ENCODE peak calls at places on chromosomes 11 and 22, in seven cellular contexts. T, K, C, V, O, J and E are unnamed samples.
A peak's percentile ranks its signal among the peaks of the same experiment; 100 is the strongest.

GRCh38 chr11:74018331-74019005 is 9.6 kb upstream of the UCP3 start:
- DNase-seq in T (peak; percentile 87), K (no peak), C (no peak), V (no peak), O (peak; percentile 96), J (no peak), E (peak; percentile 21)

GRCh38 chr22:25930083-25930482 is 188.1 kb downstream of the MYO18B start:
- DNase-seq in T (no peak), K (no peak), C (no peak), V (no peak), O (no peak), J (no peak), E (no peak)

GRCh38 chr22:30434775-30435315 is 9.3 kb downstream of the MTFP1 start:
- DNase-seq in T (no peak), K (no peak), C (no peak), V (no peak), O (no peak), J (no peak), E (no peak)

GRCh38 chr11:47538741-47539575 is 14.0 kb downstream of the CELF1 start:
- DNase-seq in T (no peak), K (no peak), C (no peak), V (no peak), O (no peak), J (no peak), E (no peak)

GRCh38 chr22:40247976-40248375 is 70.3 kb downstream of the TNRC6B start:
- DNase-seq in T (no peak), K (no peak), C (no peak), V (no peak), O (no peak), J (no peak), E (no peak)

GRCh38 chr11:45021692-45022130 is 71.0 kb upstream of the TP53I11 start:
- DNase-seq in T (peak; percentile 16), K (no peak), C (peak; percentile 61), V (peak; percentile 37), O (peak; percentile 53), J (no peak), E (peak; percentile 5)

GRCh38 chr11:73361953-73362776 is 14.0 kb upstream of the RELT start:
- DNase-seq in T (no peak), K (peak; percentile 68), C (peak; percentile 97), V (peak; percentile 92), O (no peak), J (peak; percentile 65), E (peak; percentile 98)

GRCh38 chr22:30284172-30284571 is 5.1 kb downstream of the CASTOR1 start:
- DNase-seq in T (no peak), K (no peak), C (no peak), V (no peak), O (no peak), J (no peak), E (no peak)

GRCh38 chr11:130180491-130180890 is 20.9 kb downstream of the ST14 start:
- DNase-seq in T (peak; percentile 39), K (no peak), C (no peak), V (no peak), O (no peak), J (no peak), E (peak; percentile 24)

GRCh38 chr11:118705111-118705741 is 25.8 kb upstream of the TREH start:
- DNase-seq in T (no peak), K (no peak), C (no peak), V (no peak), O (no peak), J (no peak), E (no peak)

GRCh38 chr11:45087761-45088160 is 58.7 kb upstream of the PRDM11 start:
- DNase-seq in T (no peak), K (no peak), C (no peak), V (no peak), O (no peak), J (no peak), E (peak; percentile 54)

GRCh38 chr11:112016765-112017356 is 8.3 kb upstream of the DLAT start:
- DNase-seq in T (peak; percentile 50), K (peak; percentile 3), C (no peak), V (no peak), O (peak; percentile 19), J (no peak), E (no peak)

GRCh38 chr11:109729761-109730160 is 307.8 kb downstream of the C11orf87 start:
- DNase-seq in T (no peak), K (no peak), C (no peak), V (no peak), O (no peak), J (no peak), E (no peak)

GRCh38 chr22:20069331-20070042 is 10.6 kb upstream of the DGCR8 start:
- DNase-seq in T (no peak), K (no peak), C (no peak), V (no peak), O (no peak), J (no peak), E (no peak)
- H2AK5ac ChIP-seq in T (no peak overlapping the region), K (no peak overlapping the region), C (no peak overlapping the region), V (no peak overlapping the region), O (no peak overlapping the region), J (no peak overlapping the region), E (no peak overlapping the region)

DNA sequence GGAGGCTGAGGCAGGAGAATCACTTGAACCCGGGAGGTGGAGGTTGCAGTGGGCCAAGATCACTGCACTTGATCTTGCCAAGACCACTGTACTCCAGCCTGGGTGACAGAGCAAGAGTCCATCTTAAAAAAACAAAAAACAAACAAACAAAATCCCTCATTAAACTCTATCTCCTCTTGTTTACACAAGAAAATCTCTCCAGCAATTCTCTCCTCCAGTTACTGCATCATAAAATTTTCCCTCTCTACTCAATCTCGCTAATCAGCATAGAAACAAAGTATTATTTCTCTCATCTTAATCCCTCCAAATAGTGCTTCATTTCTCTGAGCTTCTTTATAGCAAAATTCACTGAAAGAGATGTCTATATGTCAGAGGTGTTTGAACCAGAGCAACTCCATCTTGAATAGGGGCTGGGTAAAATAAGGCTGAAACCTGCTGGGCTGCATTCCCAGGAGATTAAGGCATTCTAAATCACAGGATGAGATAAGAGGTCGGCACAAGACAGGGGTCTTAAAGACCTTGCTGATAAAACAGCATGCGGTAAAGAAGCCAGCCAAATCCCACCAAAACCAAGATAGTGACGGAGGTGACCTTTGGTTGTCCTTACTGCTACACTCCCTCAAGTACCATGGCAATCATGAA is 19.8 kb downstream of the MTMR2 start:
- DNase-seq in T (no peak), K (no peak), C (no peak), V (peak; percentile 94), O (no peak), J (no peak), E (no peak)
- H3K23ac ChIP-seq in T (no peak overlapping the region), K (no peak overlapping the region), C (no peak overlapping the region), V (no peak overlapping the region), O (no peak overlapping the region), J (no peak overlapping the region), E (no peak overlapping the region)

DNA sequence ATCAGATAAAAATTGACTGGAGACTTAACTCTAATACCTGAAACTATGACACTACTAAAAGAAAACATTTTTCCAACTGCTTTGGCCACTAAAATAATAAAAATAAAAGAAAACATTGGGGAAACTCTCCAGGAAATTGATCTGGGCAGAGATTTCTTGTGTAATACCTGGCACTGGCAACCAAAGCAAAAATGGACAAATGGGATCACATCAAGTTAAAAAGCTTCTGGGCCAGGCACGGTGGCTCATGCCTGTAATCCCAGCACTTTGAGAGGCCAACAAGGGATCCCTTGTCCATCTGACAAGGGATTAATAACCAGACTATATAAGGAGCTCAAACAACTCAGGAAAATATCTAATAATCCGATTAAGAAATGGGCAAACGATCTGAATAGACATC is 64.6 kb upstream of the RAB1B start:
- DNase-seq in T (no peak), K (no peak), C (no peak), V (no peak), O (no peak), J (no peak), E (no peak)
- H2AK5ac ChIP-seq in T (no peak overlapping the region), K (no peak overlapping the region), C (no peak overlapping the region), V (no peak overlapping the region), O (no peak overlapping the region), J (no peak overlapping the region), E (no peak overlapping the region)

GRCh38 chr22:37658133-37659065 is at the start of gene PDXP:
- DNase-seq in T (peak; percentile 100), K (peak; percentile 99), C (peak; percentile 99), V (peak; percentile 100), O (peak; percentile 100), J (peak; percentile 99), E (peak; percentile 99)

GRCh38 chr22:37659066-37659896 is 758 bp downstream of the PDXP start:
- DNase-seq in T (no peak), K (no peak), C (no peak), V (no peak), O (no peak), J (no peak), E (no peak)

GRCh38 chr22:37661160-37661924 is 2.8 kb downstream of the PDXP start:
- DNase-seq in T (peak; percentile 82), K (no peak), C (no peak), V (peak; percentile 72), O (peak; percentile 95), J (no peak), E (no peak)

GRCh38 chr22:37660709-37661045 is 2.2 kb downstream of the PDXP start:
- DNase-seq in T (no peak), K (no peak), C (no peak), V (no peak), O (no peak), J (no peak), E (no peak)

GRCh38 chr22:37659897-37660708 is 1.6 kb downstream of the PDXP start:
- DNase-seq in T (no peak), K (no peak), C (no peak), V (no peak), O (no peak), J (no peak), E (no peak)
- H3K23ac ChIP-seq in T (peak overlapping the region; percentile 93), K (no peak overlapping the region), C (no peak overlapping the region), V (no peak overlapping the region), O (no peak overlapping the region), J (no peak overlapping the region), E (no peak overlapping the region)

DNA sequence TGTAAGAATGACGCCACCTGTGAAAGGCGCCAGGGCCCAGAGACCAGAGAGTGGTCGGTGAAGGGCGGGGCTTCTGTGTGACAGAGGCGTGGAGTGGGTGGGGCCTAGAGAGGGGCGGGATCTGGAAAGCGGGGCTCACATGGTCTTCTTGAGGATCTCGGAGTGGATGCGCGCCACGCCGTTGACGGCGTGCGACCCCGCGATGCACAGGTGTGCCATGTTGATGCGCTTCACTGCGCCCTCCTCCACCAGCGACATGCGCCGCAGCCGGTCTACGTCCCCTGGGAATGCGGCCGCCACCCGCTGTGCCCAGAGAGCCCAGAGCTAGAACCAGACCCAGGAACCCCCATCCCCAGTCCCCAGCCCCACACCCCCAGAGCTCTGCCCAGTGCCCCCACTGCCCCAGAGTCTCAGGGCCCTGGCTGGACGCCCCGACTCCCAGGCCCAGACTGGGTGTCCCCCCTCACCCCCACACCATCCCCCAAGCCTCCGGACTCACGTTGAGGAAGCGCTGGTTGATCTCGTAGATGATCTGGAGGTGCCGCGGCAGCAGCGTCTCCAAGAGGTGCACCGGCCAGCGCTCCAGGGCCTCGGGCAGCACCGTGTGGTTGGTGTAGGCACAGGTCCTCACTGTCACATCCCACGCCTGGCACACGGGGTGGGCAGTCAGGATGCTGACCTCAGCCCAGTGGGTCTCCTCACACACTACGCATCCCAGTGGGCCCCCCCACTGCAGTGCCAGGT is 6.2 kb downstream of the PYGM start:
- DNase-seq in T (no peak), K (no peak), C (peak; percentile 67), V (no peak), O (no peak), J (no peak), E (no peak)
- H2AK5ac ChIP-seq in T (no peak overlapping the region), K (peak overlapping the region; percentile 90), C (no peak overlapping the region), V (no peak overlapping the region), O (no peak overlapping the region), J (peak overlapping the region; percentile 5), E (no peak overlapping the region)